ENCODE peak calls at places on chromosomes 6 and 20, in ten cellular contexts. F is A549; I is body of pancreas; S is CD8-positive, alpha-beta T cell; A is psoas muscle; Z is cardiac muscle cell; X is spleen; M is K562; Y is heart left ventricle; J is breast epithelium. D is an unnamed sample.

GRCh38 chr6:18234564-18234963 is 29.8 kb downstream of the DEK start:
- DNase-seq in I (no peak), S (no peak), X (no peak), M (no peak), F (no peak), J (no peak), A (no peak), Y (no peak), Z (no peak), D (no peak)

GRCh38 chr6:81265106-81265505 is 487.4 kb downstream of the TENT5A start:
- DNase-seq in I (no peak), A (peak; percentile 57), F (no peak), Y (no peak), M (no peak), J (no peak), X (no peak), Z (no peak), S (no peak), D (no peak)

GRCh38 chr6:36825996-36826395 is 13.2 kb downstream of the CPNE5 start:
- DNase-seq in F (no peak), S (no peak), X (no peak), Y (no peak), I (no peak), A (no peak), M (no peak), J (no peak), Z (no peak), D (no peak)

GRCh38 chr6:62059898-62060297 is 226.1 kb downstream of the KHDRBS2 start:
- DNase-seq in J (no peak), F (no peak), M (no peak), X (no peak), Z (no peak), Y (no peak), I (no peak), A (no peak), S (no peak), D (no peak)

GRCh38 chr6:8546496-8546895 is 111.2 kb upstream of the SLC35B3 start:
- DNase-seq in J (no peak), F (no peak), Y (no peak), Z (no peak), X (no peak), I (no peak), A (no peak), S (no peak), M (no peak), D (no peak)

GRCh38 chr6:127305741-127306140 is 37.7 kb downstream of the ECHDC1 start:
- DNase-seq in M (no peak), F (no peak), X (no peak), S (no peak), I (no peak), J (no peak), Z (no peak), A (no peak), Y (no peak), D (no peak)

GRCh38 chr6:151679081-151679480 is 128.4 kb upstream of the ESR1 start:
- DNase-seq in X (no peak), Y (peak; percentile 36), J (no peak), F (no peak), I (peak; percentile 19), A (peak; percentile 37), M (no peak), Z (no peak), S (no peak), D (peak; percentile 22)

GRCh38 chr6:36615018-36615761 is 21.0 kb downstream of the SRSF3 start:
- DNase-seq in A (peak; percentile 66), I (peak; percentile 52), S (no peak), M (peak; percentile 75), Z (peak; percentile 52), X (no peak), F (peak; percentile 40), Y (peak; percentile 35), J (peak; percentile 52), D (no peak)

GRCh38 chr20:47464380-47465101 is 37.1 kb upstream of the NCOA3 start:
- DNase-seq in X (no peak), A (peak; percentile 60), S (no peak), Z (no peak), F (peak; percentile 97), M (no peak), J (peak; percentile 54), Y (peak; percentile 28), I (peak; percentile 39), D (peak; percentile 53)

GRCh38 chr20:21301940-21302644 is 1.0 kb upstream of the XRN2 start:
- DNase-seq in X (no peak), I (no peak), A (no peak), Z (no peak), J (no peak), S (no peak), F (no peak), Y (no peak), M (no peak), D (no peak)

GRCh38 chr20:31607640-31608255 is 2.7 kb downstream of the ID1 start:
- DNase-seq in S (no peak), J (no peak), I (no peak), X (no peak), M (no peak), F (peak; percentile 42), Y (no peak), A (no peak), Z (no peak), D (no peak)

GRCh38 chr20:63739129-63740069 is at the start of gene SLC2A4RG:
- DNase-seq in F (peak; percentile 90), J (peak; percentile 70), Y (peak; percentile 87), X (peak; percentile 95), A (peak; percentile 86), I (peak; percentile 87), M (peak; percentile 97), S (peak; percentile 37), Z (peak; percentile 92), D (peak; percentile 79)

GRCh38 chr6:37205189-37205996 is 35.4 kb downstream of the PIM1 start:
- DNase-seq in Y (no peak), M (peak; percentile 57), A (no peak), J (no peak), X (no peak), Z (no peak), S (no peak), F (no peak), I (no peak), D (no peak)

DNA sequence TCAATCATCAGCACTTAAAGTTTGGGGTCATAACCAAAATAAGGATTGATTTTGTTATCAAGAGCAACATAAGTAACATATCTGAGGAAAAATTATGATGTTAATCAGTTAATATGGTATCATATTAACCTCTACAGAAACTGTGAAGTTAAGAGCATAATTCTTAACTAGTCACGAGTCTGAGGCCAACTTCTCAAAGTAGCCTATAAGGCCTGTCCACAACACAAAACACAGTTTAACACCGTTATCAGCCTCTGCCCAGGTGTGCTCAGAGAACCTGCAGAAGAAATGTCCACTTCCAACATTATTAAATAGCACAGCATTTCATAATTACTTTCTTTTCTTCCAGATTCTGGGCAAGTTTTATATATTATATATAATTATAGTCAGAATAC is 1.1 kb downstream of the STX7 start:
- DNase-seq in J (no peak), S (no peak), Y (no peak), I (no peak), X (no peak), M (no peak), Z (no peak), F (no peak), A (no peak), D (no peak)
- H3K27ac ChIP-seq in J (no peak overlapping the region), S (no peak overlapping the region), Y (peak overlapping the region; percentile 93), I (peak overlapping the region; percentile 92), X (peak overlapping the region; percentile 95), M (peak overlapping the region; percentile 61), Z (no peak overlapping the region), F (no peak overlapping the region), A (peak overlapping the region; percentile 85), D (peak overlapping the region; percentile 80)

DNA sequence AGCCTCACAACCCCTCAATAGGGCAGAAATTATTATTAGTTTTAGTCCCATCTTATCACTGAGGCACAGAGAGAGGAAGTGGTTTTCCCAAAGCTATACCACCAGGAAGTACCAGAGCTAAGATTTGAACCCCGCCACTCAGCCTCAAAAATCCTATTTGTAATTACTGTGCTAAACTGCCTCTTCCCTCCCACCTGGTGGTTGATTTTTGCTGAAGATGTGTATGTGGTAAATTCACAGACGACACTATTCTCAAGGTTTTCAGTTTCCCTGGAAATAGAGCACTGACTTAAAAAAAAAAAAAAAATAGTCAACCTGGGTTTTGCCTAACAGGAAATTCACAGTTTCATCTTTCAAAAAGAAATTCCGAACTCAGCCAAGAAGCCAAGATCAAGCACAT is 57.9 kb downstream of the TSHZ2 start:
- DNase-seq in Z (no peak), A (no peak), X (no peak), F (no peak), I (no peak), M (no peak), S (no peak), Y (no peak), J (no peak), D (no peak)
- TF ChIP-seq CTCF in Z (no peak), A (no peak), X (no peak), F (no peak), I (no peak), M (no peak), S (no peak), Y (no peak), J (no peak), D (no peak)

DNA sequence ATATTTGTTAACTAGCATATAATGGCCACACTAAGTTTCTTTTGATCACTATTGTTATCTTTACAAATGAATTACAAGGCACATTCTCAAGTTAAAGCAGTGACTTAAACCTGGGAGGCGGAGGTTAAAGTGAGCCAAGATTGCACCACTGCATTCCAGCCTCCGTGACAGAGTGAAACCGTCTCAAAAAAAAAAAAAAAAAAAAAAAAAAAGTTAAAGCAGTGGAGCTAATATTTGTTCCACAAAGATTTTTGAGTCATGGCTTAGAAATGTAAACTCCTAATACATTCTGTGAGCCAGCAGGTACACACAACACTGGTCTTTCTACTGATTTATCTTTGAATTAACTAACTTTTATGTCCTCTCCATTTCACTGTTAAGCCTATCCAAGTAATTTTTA is 221.7 kb upstream of the HTR1E start:
- DNase-seq in Y (no peak), A (no peak), F (no peak), X (no peak), I (no peak), Z (no peak), J (no peak), M (no peak), S (no peak), D (no peak)
- H3K4me3 ChIP-seq in Y (no peak overlapping the region), A (no peak overlapping the region), F (no peak overlapping the region), X (no peak overlapping the region), I (no peak overlapping the region), Z (no peak overlapping the region), J (no peak overlapping the region), M (no peak overlapping the region), S (no peak overlapping the region), D (no peak overlapping the region)

DNA sequence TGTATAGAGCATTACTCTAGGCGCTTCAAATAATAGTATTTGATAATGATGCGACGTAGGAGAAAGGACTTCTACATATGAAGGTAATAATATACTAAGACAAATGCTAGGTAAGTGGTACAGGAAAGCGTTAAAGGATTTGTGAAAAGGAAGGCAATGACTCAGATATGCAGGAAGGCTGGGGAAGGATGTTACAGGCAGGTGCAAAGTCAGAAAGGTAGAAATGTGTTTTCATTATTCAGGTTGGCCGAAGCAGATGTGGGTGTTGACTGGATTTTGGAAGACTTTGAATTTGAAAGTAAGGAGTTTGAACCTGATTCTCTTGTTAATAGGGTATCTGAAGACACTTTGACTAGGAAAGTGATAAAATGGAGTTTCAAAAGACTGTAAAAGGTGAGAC is 51.0 kb downstream of the STK4 start:
- DNase-seq in Y (no peak), J (no peak), A (no peak), Z (no peak), M (no peak), I (no peak), S (no peak), X (no peak), F (no peak), D (no peak)
- H3K27ac ChIP-seq in Y (no peak overlapping the region), J (no peak overlapping the region), A (no peak overlapping the region), Z (no peak overlapping the region), M (no peak overlapping the region), I (no peak overlapping the region), S (no peak overlapping the region), X (no peak overlapping the region), F (no peak overlapping the region), D (no peak overlapping the region)

D was measured in heart right ventricle.